ENCODE peak calls at places on chromosomes 13 and 19, in nine cellular contexts. One of them, this sample, is unnamed.

GRCh38 chr13:41603917-41604316 is 146.6 kb downstream of the RGCC start:
- DNase-seq in fibroblast of lung: peak
- DNase-seq in activated T-cell treated with anti-CD3 and anti-CD28 coated beads, Interleukin-2, amount 50 U/mL, for 24 hours: no peak
- DNase-seq in NCI-H1417 treated with DMSO at 0.1 percent for 48 hours: no peak
- DNase-seq in GM12865: no peak
- DNase-seq in head of caudate nucleus: no peak
- DNase-seq in NB4: peak
- DNase-seq in HCT116: peak
- DNase-seq in fibroblast of villous mesenchyme: no peak
- DNase-seq in this sample: no peak

GRCh38 chr19:56727731-56728130 is 56.2 kb upstream of the ZNF835 start:
- DNase-seq in activated T-cell treated with anti-CD3 and anti-CD28 coated beads, Interleukin-2, amount 50 U/mL, for 24 hours: no peak
- DNase-seq in NCI-H1417 treated with DMSO at 0.1 percent for 48 hours: no peak
- DNase-seq in HCT116: no peak
- DNase-seq in GM12865: no peak
- DNase-seq in NB4: no peak
- DNase-seq in fibroblast of lung: no peak
- DNase-seq in head of caudate nucleus: peak
- DNase-seq in fibroblast of villous mesenchyme: no peak
- DNase-seq in this sample: no peak

GRCh38 chr13:45521292-45521691 is 56.6 kb downstream of the COG3 start:
- DNase-seq in NB4: no peak
- DNase-seq in head of caudate nucleus: no peak
- DNase-seq in NCI-H1417 treated with DMSO at 0.1 percent for 48 hours: no peak
- DNase-seq in GM12865: no peak
- DNase-seq in HCT116: no peak
- DNase-seq in fibroblast of villous mesenchyme: peak
- DNase-seq in fibroblast of lung: peak
- DNase-seq in activated T-cell treated with anti-CD3 and anti-CD28 coated beads, Interleukin-2, amount 50 U/mL, for 24 hours: no peak
- DNase-seq in this sample: peak

GRCh38 chr13:76764429-76764828 is 121.8 kb downstream of the KCTD12 start:
- DNase-seq in NB4: peak
- DNase-seq in activated T-cell treated with anti-CD3 and anti-CD28 coated beads, Interleukin-2, amount 50 U/mL, for 24 hours: no peak
- DNase-seq in head of caudate nucleus: no peak
- DNase-seq in fibroblast of lung: peak
- DNase-seq in GM12865: no peak
- DNase-seq in HCT116: no peak
- DNase-seq in NCI-H1417 treated with DMSO at 0.1 percent for 48 hours: no peak
- DNase-seq in fibroblast of villous mesenchyme: no peak
- DNase-seq in this sample: peak

GRCh38 chr19:5676711-5677110 is 3.6 kb downstream of the MICOS13 start:
- DNase-seq in fibroblast of villous mesenchyme: no peak
- DNase-seq in GM12865: no peak
- DNase-seq in HCT116: no peak
- DNase-seq in head of caudate nucleus: no peak
- DNase-seq in NB4: no peak
- DNase-seq in activated T-cell treated with anti-CD3 and anti-CD28 coated beads, Interleukin-2, amount 50 U/mL, for 24 hours: no peak
- DNase-seq in fibroblast of lung: no peak
- DNase-seq in NCI-H1417 treated with DMSO at 0.1 percent for 48 hours: no peak
- DNase-seq in this sample: no peak

GRCh38 chr13:100184095-100184494 is 95.2 kb downstream of the PCCA start:
- DNase-seq in fibroblast of villous mesenchyme: no peak
- DNase-seq in fibroblast of lung: no peak
- DNase-seq in NCI-H1417 treated with DMSO at 0.1 percent for 48 hours: no peak
- DNase-seq in HCT116: no peak
- DNase-seq in GM12865: peak
- DNase-seq in head of caudate nucleus: no peak
- DNase-seq in NB4: peak
- DNase-seq in activated T-cell treated with anti-CD3 and anti-CD28 coated beads, Interleukin-2, amount 50 U/mL, for 24 hours: no peak
- DNase-seq in this sample: no peak

GRCh38 chr19:48543121-48543710 is 8.8 kb upstream of the SULT2B1 start:
- DNase-seq in head of caudate nucleus: no peak
- DNase-seq in NB4: peak
- DNase-seq in HCT116: peak
- DNase-seq in activated T-cell treated with anti-CD3 and anti-CD28 coated beads, Interleukin-2, amount 50 U/mL, for 24 hours: no peak
- DNase-seq in GM12865: no peak
- DNase-seq in fibroblast of villous mesenchyme: peak
- DNase-seq in fibroblast of lung: peak
- DNase-seq in NCI-H1417 treated with DMSO at 0.1 percent for 48 hours: no peak
- DNase-seq in this sample: peak

GRCh38 chr13:82661126-82661525 is 1221.1 kb downstream of the SLITRK1 start:
- DNase-seq in fibroblast of villous mesenchyme: no peak
- DNase-seq in NB4: peak
- DNase-seq in fibroblast of lung: no peak
- DNase-seq in NCI-H1417 treated with DMSO at 0.1 percent for 48 hours: no peak
- DNase-seq in HCT116: no peak
- DNase-seq in GM12865: no peak
- DNase-seq in activated T-cell treated with anti-CD3 and anti-CD28 coated beads, Interleukin-2, amount 50 U/mL, for 24 hours: no peak
- DNase-seq in head of caudate nucleus: no peak
- DNase-seq in this sample: no peak

GRCh38 chr19:50952890-50953289 is at the start of gene KLK5:
- DNase-seq in HCT116: no peak
- DNase-seq in GM12865: no peak
- DNase-seq in activated T-cell treated with anti-CD3 and anti-CD28 coated beads, Interleukin-2, amount 50 U/mL, for 24 hours: no peak
- DNase-seq in NB4: no peak
- DNase-seq in fibroblast of villous mesenchyme: no peak
- DNase-seq in fibroblast of lung: no peak
- DNase-seq in head of caudate nucleus: no peak
- DNase-seq in NCI-H1417 treated with DMSO at 0.1 percent for 48 hours: no peak
- DNase-seq in this sample: no peak

GRCh38 chr13:51594432-51594831 is 10.2 kb downstream of the WDFY2 start:
- DNase-seq in HCT116: no peak
- DNase-seq in GM12865: no peak
- DNase-seq in fibroblast of villous mesenchyme: no peak
- DNase-seq in head of caudate nucleus: no peak
- DNase-seq in NB4: no peak
- DNase-seq in activated T-cell treated with anti-CD3 and anti-CD28 coated beads, Interleukin-2, amount 50 U/mL, for 24 hours: no peak
- DNase-seq in fibroblast of lung: no peak
- DNase-seq in NCI-H1417 treated with DMSO at 0.1 percent for 48 hours: no peak
- DNase-seq in this sample: no peak

GRCh38 chr19:53101518-53101917 is 1.7 kb downstream of the ZNF160 start:
- DNase-seq in NB4: peak
- DNase-seq in fibroblast of lung: no peak
- DNase-seq in HCT116: no peak
- DNase-seq in GM12865: no peak
- DNase-seq in fibroblast of villous mesenchyme: no peak
- DNase-seq in NCI-H1417 treated with DMSO at 0.1 percent for 48 hours: no peak
- DNase-seq in head of caudate nucleus: no peak
- DNase-seq in activated T-cell treated with anti-CD3 and anti-CD28 coated beads, Interleukin-2, amount 50 U/mL, for 24 hours: no peak
- DNase-seq in this sample: no peak

GRCh38 chr13:109333893-109334651 is 452.3 kb downstream of the IRS2 start:
- DNase-seq in GM12865: no peak
- DNase-seq in activated T-cell treated with anti-CD3 and anti-CD28 coated beads, Interleukin-2, amount 50 U/mL, for 24 hours: no peak
- DNase-seq in NB4: no peak
- DNase-seq in NCI-H1417 treated with DMSO at 0.1 percent for 48 hours: no peak
- DNase-seq in fibroblast of villous mesenchyme: no peak
- DNase-seq in HCT116: no peak
- DNase-seq in head of caudate nucleus: no peak
- DNase-seq in fibroblast of lung: no peak
- DNase-seq in this sample: no peak

GRCh38 chr19:12792853-12793289 is 1.6 kb downstream of the JUNB start:
- DNase-seq in NB4: no peak
- DNase-seq in GM12865: no peak
- DNase-seq in NCI-H1417 treated with DMSO at 0.1 percent for 48 hours: no peak
- DNase-seq in head of caudate nucleus: no peak
- DNase-seq in activated T-cell treated with anti-CD3 and anti-CD28 coated beads, Interleukin-2, amount 50 U/mL, for 24 hours: no peak
- DNase-seq in fibroblast of villous mesenchyme: no peak
- DNase-seq in HCT116: no peak
- DNase-seq in fibroblast of lung: no peak
- DNase-seq in this sample: no peak

GRCh38 chr13:48655291-48655690 is 1.6 kb downstream of the CYSLTR2 start:
- DNase-seq in fibroblast of villous mesenchyme: no peak
- DNase-seq in NB4: no peak
- DNase-seq in head of caudate nucleus: no peak
- DNase-seq in NCI-H1417 treated with DMSO at 0.1 percent for 48 hours: no peak
- DNase-seq in HCT116: no peak
- DNase-seq in GM12865: no peak
- DNase-seq in fibroblast of lung: no peak
- DNase-seq in activated T-cell treated with anti-CD3 and anti-CD28 coated beads, Interleukin-2, amount 50 U/mL, for 24 hours: no peak
- DNase-seq in this sample: no peak

GRCh38 chr13:49517461-49517860 is 21.7 kb downstream of the PHF11 start:
- DNase-seq in activated T-cell treated with anti-CD3 and anti-CD28 coated beads, Interleukin-2, amount 50 U/mL, for 24 hours: no peak
- DNase-seq in HCT116: no peak
- DNase-seq in NCI-H1417 treated with DMSO at 0.1 percent for 48 hours: no peak
- DNase-seq in NB4: peak
- DNase-seq in head of caudate nucleus: peak
- DNase-seq in GM12865: peak
- DNase-seq in fibroblast of lung: peak
- DNase-seq in fibroblast of villous mesenchyme: peak
- DNase-seq in this sample: no peak

GRCh38 chr19:37872383-37872782 is 34.0 kb downstream of the WDR87 start:
- DNase-seq in head of caudate nucleus: no peak
- DNase-seq in GM12865: no peak
- DNase-seq in NCI-H1417 treated with DMSO at 0.1 percent for 48 hours: no peak
- DNase-seq in fibroblast of lung: no peak
- DNase-seq in activated T-cell treated with anti-CD3 and anti-CD28 coated beads, Interleukin-2, amount 50 U/mL, for 24 hours: no peak
- DNase-seq in HCT116: no peak
- DNase-seq in NB4: no peak
- DNase-seq in fibroblast of villous mesenchyme: no peak
- DNase-seq in this sample: no peak

GRCh38 chr19:58451358-58452101 is at the start of gene ZNF324B:
- DNase-seq in fibroblast of lung: peak
- DNase-seq in head of caudate nucleus: peak
- DNase-seq in GM12865: peak
- DNase-seq in NCI-H1417 treated with DMSO at 0.1 percent for 48 hours: peak
- DNase-seq in activated T-cell treated with anti-CD3 and anti-CD28 coated beads, Interleukin-2, amount 50 U/mL, for 24 hours: peak
- DNase-seq in fibroblast of villous mesenchyme: peak
- DNase-seq in HCT116: peak
- DNase-seq in NB4: peak
- DNase-seq in this sample: peak

GRCh38 chr19:10701955-10702307 is 692 bp downstream of the QTRT1 start:
- DNase-seq in fibroblast of villous mesenchyme: no peak
- DNase-seq in activated T-cell treated with anti-CD3 and anti-CD28 coated beads, Interleukin-2, amount 50 U/mL, for 24 hours: no peak
- DNase-seq in fibroblast of lung: no peak
- DNase-seq in NB4: peak
- DNase-seq in GM12865: peak
- DNase-seq in NCI-H1417 treated with DMSO at 0.1 percent for 48 hours: no peak
- DNase-seq in HCT116: no peak
- DNase-seq in head of caudate nucleus: no peak
- DNase-seq in this sample: peak

GRCh38 chr19:34482380-34483250 is 1.1 kb downstream of the WTIP start:
- DNase-seq in fibroblast of villous mesenchyme: peak
- DNase-seq in head of caudate nucleus: no peak
- DNase-seq in fibroblast of lung: peak
- DNase-seq in NCI-H1417 treated with DMSO at 0.1 percent for 48 hours: no peak
- DNase-seq in GM12865: no peak
- DNase-seq in NB4: no peak
- DNase-seq in HCT116: no peak
- DNase-seq in activated T-cell treated with anti-CD3 and anti-CD28 coated beads, Interleukin-2, amount 50 U/mL, for 24 hours: no peak
- DNase-seq in this sample: no peak

GRCh38 chr13:114219406-114219805 is 15.3 kb upstream of the CDC16 start:
- DNase-seq in head of caudate nucleus: no peak
- DNase-seq in HCT116: no peak
- DNase-seq in NCI-H1417 treated with DMSO at 0.1 percent for 48 hours: no peak
- DNase-seq in fibroblast of villous mesenchyme: no peak
- DNase-seq in fibroblast of lung: no peak
- DNase-seq in NB4: peak
- DNase-seq in activated T-cell treated with anti-CD3 and anti-CD28 coated beads, Interleukin-2, amount 50 U/mL, for 24 hours: no peak
- DNase-seq in GM12865: no peak
- DNase-seq in this sample: no peak

GRCh38 chr13:38090913-38091312 is 221.3 kb upstream of the TRPC4 start:
- DNase-seq in NB4: peak
- DNase-seq in activated T-cell treated with anti-CD3 and anti-CD28 coated beads, Interleukin-2, amount 50 U/mL, for 24 hours: no peak
- DNase-seq in fibroblast of lung: no peak
- DNase-seq in fibroblast of villous mesenchyme: no peak
- DNase-seq in GM12865: no peak
- DNase-seq in NCI-H1417 treated with DMSO at 0.1 percent for 48 hours: no peak
- DNase-seq in HCT116: no peak
- DNase-seq in head of caudate nucleus: no peak
- DNase-seq in this sample: no peak